ENCODE peak calls at places on chromosomes 2 and 18, in six cellular contexts. U is NCI-H774; Z is stimulated activated CD4-positive, alpha-beta T cell treated with anti-CD3 and anti-CD28 coated beads, Interleukin-15, amount 100 ng/mL, for 24 hours; E is non-pigmented ciliary epithelial cell; G is glomerular endothelial cell; T is CD4-positive, alpha-beta memory T cell. R is an unnamed sample.

GRCh38 chr2:111117666-111118454 is 2.9 kb upstream of the BCL2L11 start:
- DNase-seq in G (no peak), U (no peak), T (peak; percentile 14), E (peak; percentile 46), Z (peak; percentile 62), R (no peak)

GRCh38 chr2:120672526-120673204 is 63.0 kb upstream of the GLI2 start:
- DNase-seq in G (no peak), U (no peak), E (no peak), Z (no peak), T (no peak), R (no peak)

GRCh38 chr2:162308747-162309503 is 9.6 kb downstream of the IFIH1 start:
- DNase-seq in U (no peak), Z (no peak), E (no peak), G (no peak), T (no peak), R (no peak)

GRCh38 chr18:23503967-23504352 is 649 bp downstream of the RMC1 start:
- DNase-seq in E (no peak), U (no peak), Z (peak; percentile 31), T (peak; percentile 28), G (no peak), R (no peak)

GRCh38 chr18:50030146-50030545 is 164.8 kb downstream of the MYO5B start:
- DNase-seq in Z (no peak), E (no peak), T (no peak), G (no peak), U (no peak), R (no peak)

GRCh38 chr2:133642831-133643230 is 74.6 kb upstream of the NCKAP5 start:
- DNase-seq in Z (no peak), E (no peak), G (no peak), T (no peak), U (no peak), R (no peak)

GRCh38 chr2:80473806-80474205 is 169.3 kb upstream of the LRRTM1 start:
- DNase-seq in T (no peak), Z (no peak), E (no peak), G (no peak), U (no peak), R (no peak)

GRCh38 chr2:31387850-31388249 is 26.7 kb downstream of the XDH start:
- DNase-seq in T (no peak), U (no peak), Z (no peak), E (no peak), G (no peak), R (no peak)

GRCh38 chr2:234133004-234133403 is 82.5 kb downstream of the SPP2 start:
- DNase-seq in U (no peak), Z (no peak), E (no peak), G (no peak), T (no peak), R (no peak)

GRCh38 chr2:64470921-64471320 is 17.0 kb downstream of the LGALSL start:
- DNase-seq in E (no peak), T (no peak), G (no peak), Z (no peak), U (peak; percentile 27), R (no peak)

GRCh38 chr2:23363831-23364230 is 21.1 kb upstream of the KLHL29 start:
- DNase-seq in G (no peak), U (no peak), T (no peak), E (no peak), Z (no peak), R (no peak)

GRCh38 chr18:9475643-9476580 is 599 bp downstream of the RALBP1 start:
- DNase-seq in E (no peak), T (peak; percentile 5), Z (peak; percentile 80), G (no peak), U (peak; percentile 61), R (no peak)

GRCh38 chr2:26269571-26270170 is 24.9 kb downstream of the HADHB start:
- DNase-seq in Z (no peak), T (no peak), E (no peak), U (no peak), G (no peak), R (no peak)

GRCh38 chr2:120699292-120699691 is 36.4 kb upstream of the GLI2 start:
- DNase-seq in U (no peak), Z (no peak), E (no peak), G (no peak), T (no peak), R (no peak)

GRCh38 chr2:3839489-3839888 is 136.1 kb downstream of the DCDC2C start:
- DNase-seq in U (peak; percentile 33), Z (no peak), E (no peak), G (no peak), T (no peak), R (no peak)

GRCh38 chr2:105617631-105618350 is 126.9 kb upstream of the NCK2 start:
- DNase-seq in Z (no peak), T (no peak), U (peak; percentile 82), G (no peak), E (no peak), R (no peak)

GRCh38 chr2:120541553-120541932 is 194.1 kb upstream of the GLI2 start:
- DNase-seq in E (no peak), U (no peak), T (no peak), Z (no peak), G (no peak), R (no peak)

GRCh38 chr2:66528974-66529724 is 94.2 kb downstream of the MEIS1 start:
- DNase-seq in U (no peak), Z (no peak), E (no peak), T (no peak), G (no peak), R (no peak)

GRCh38 chr2:69584127-69584889 is 59.2 kb downstream of the AAK1 start:
- DNase-seq in Z (no peak), T (no peak), G (no peak), U (no peak), E (no peak), R (no peak)

GRCh38 chr2:235940330-235940729 is 227.9 kb downstream of the GBX2 start:
- DNase-seq in T (no peak), U (no peak), G (peak; percentile 48), E (peak; percentile 94), Z (no peak), R (peak; percentile 13)

GRCh38 chr2:187995556-187995955 is 296.1 kb upstream of the GULP1 start:
- DNase-seq in G (no peak), T (no peak), E (no peak), Z (no peak), U (no peak), R (no peak)

GRCh38 chr2:20487392-20488135 is 40.7 kb downstream of the RHOB start:
- DNase-seq in T (no peak), G (no peak), E (no peak), U (no peak), Z (no peak), R (no peak)